ENCODE peak calls at places on chromosomes 4 and X, in nine cellular contexts. H is choroid plexus epithelial cell; D is HFF-Myc; J is Panc1; K is mucosa of descending colon; F is CD8-positive, alpha-beta T cell; L is right atrium auricular region; G is colonic mucosa; O is endothelial cell. V is an unnamed sample.

GRCh38 chr4:105859233-105859632 is 36.0 kb upstream of the NPNT start:
- DNase-seq in H (peak), D (peak), J (no peak), K (no peak), F (no peak), L (no peak), G (no peak), O (no peak), V (no peak)

GRCh38 chr4:151409470-151410313 is 716 bp downstream of the FHIP1A start:
- DNase-seq in H (peak), D (no peak), J (no peak), K (peak), F (no peak), L (no peak), G (peak), O (peak), V (no peak)

GRCh38 chrX:120302434-120302833 is 8.8 kb downstream of the TMEM255A start:
- DNase-seq in H (peak), D (no peak), J (no peak), K (peak), F (peak), L (no peak), G (peak), O (no peak), V (no peak)

GRCh38 chr4:79823148-79823763 is 249.8 kb downstream of the ANTXR2 start:
- DNase-seq in H (peak), D (no peak), J (no peak), K (peak), F (no peak), L (no peak), G (no peak), O (no peak), V (no peak)

GRCh38 chr4:8387615-8388266 is 52.8 kb downstream of the ACOX3 start:
- DNase-seq in H (peak), D (no peak), J (no peak), K (no peak), F (no peak), L (no peak), G (no peak), O (no peak), V (no peak)

GRCh38 chr4:125522992-125523391 is 208.2 kb downstream of the FAT4 start:
- DNase-seq in H (no peak), D (no peak), J (peak), K (no peak), F (no peak), L (no peak), G (no peak), O (no peak), V (no peak)

GRCh38 chr4:2671267-2671895 is 84.8 kb downstream of the TNIP2 start:
- DNase-seq in H (no peak), D (no peak), J (no peak), K (no peak), F (no peak), L (no peak), G (no peak), O (no peak), V (peak)

GRCh38 chr4:1047976-1048780 is 36.8 kb downstream of the FGFRL1 start:
- DNase-seq in H (no peak), D (no peak), J (no peak), K (peak), F (no peak), L (no peak), G (no peak), O (no peak), V (no peak)

GRCh38 chr4:24067781-24068193 is 177.9 kb upstream of the PPARGC1A start:
- DNase-seq in H (peak), D (peak), J (no peak), K (no peak), F (no peak), L (peak), G (no peak), O (no peak), V (no peak)

GRCh38 chr4:41620594-41621256 is 82.8 kb downstream of the LIMCH1 start:
- DNase-seq in H (no peak), D (no peak), J (no peak), K (no peak), F (no peak), L (no peak), G (no peak), O (no peak), V (no peak)

GRCh38 chr4:101205878-101206277 is 141.4 kb downstream of the PPP3CA start:
- DNase-seq in H (peak), D (no peak), J (no peak), K (peak), F (peak), L (no peak), G (no peak), O (no peak), V (no peak)

GRCh38 chrX:119870626-119871131 is 854 bp downstream of the RNF113A start:
- DNase-seq in H (no peak), D (no peak), J (no peak), K (peak), F (peak), L (no peak), G (peak), O (peak), V (no peak)

GRCh38 chrX:40359593-40359992 is 221.2 kb upstream of the ATP6AP2 start:
- DNase-seq in H (no peak), D (no peak), J (no peak), K (no peak), F (no peak), L (no peak), G (no peak), O (no peak), V (peak)

GRCh38 chr4:138190452-138190858 is 51.7 kb downstream of the SLC7A11 start:
- DNase-seq in H (no peak), D (no peak), J (no peak), K (no peak), F (no peak), L (no peak), G (no peak), O (no peak), V (no peak)

GRCh38 chrX:136477026-136477425 is 10.7 kb upstream of the BRS3 start:
- DNase-seq in H (no peak), D (no peak), J (no peak), K (no peak), F (no peak), L (no peak), G (no peak), O (no peak), V (no peak)
- TF ChIP-seq CTCF in H (no peak), D (no peak), J (peak), K (no peak), F (no peak), L (no peak), G (no peak), O (no peak), V (no peak)

DNA sequence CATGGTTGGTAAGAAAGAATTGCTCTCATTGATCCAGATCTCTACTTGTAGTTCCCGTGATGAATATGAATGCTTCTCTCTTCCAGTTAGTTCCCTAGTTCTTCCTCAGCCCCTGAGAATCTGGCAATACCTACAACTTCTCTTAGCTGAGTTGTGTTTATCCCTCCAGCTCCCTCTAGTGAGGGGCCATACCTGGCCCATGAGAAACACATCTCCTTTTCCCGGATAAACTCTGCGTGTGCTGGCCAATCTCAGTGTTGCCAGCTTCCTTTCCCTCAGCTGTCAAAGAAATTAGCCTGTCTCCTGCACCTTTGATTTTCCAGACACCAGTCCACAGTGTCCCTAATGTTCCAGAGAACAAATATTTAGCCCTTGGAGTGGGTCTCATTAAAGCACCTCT is 5.7 kb downstream of the CBLL2 start:
- DNase-seq in H (peak), D (no peak), J (no peak), K (no peak), F (no peak), L (no peak), G (no peak), O (no peak), V (no peak)
- TF ChIP-seq CTCF in H (peak), D (peak), J (peak), K (no peak), F (no peak), L (no peak), G (no peak), O (no peak), V (peak)

DNA sequence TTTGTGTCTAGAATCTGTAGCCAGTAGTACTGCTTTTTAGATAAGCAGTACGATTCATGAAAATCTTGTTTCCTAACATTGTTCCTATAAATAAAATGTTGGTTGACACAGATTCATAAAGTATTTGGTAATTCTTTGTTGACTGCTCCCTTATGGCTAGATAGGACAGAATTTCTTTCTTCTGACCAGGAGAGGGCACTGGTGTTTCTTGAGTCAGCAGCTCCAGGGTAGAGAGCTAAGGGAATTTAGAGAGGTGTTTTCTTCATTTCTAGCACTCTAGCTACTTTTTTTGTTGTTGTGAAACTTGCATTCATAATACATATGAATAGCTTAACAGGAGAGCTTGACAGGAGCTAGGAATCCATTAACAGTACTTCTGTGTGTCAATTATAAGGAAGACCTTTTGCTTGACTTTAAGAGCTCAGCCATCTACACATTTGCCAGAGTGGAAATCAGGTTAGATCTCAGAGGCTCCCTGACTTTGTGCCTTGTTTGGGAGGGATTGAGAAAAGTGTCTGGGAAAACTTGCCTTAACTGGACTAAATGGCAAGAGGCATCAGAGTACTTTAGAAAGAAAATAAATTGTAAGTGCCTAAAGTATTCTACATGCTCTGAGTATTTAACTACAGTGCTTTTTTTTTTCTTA is 756.1 kb downstream of the SH3BGRL start:
- DNase-seq in H (peak), D (no peak), J (no peak), K (no peak), F (no peak), L (no peak), G (no peak), O (no peak), V (no peak)
- TF ChIP-seq CTCF in H (peak), D (no peak), J (peak), K (no peak), F (no peak), L (no peak), G (no peak), O (no peak), V (no peak)

DNA sequence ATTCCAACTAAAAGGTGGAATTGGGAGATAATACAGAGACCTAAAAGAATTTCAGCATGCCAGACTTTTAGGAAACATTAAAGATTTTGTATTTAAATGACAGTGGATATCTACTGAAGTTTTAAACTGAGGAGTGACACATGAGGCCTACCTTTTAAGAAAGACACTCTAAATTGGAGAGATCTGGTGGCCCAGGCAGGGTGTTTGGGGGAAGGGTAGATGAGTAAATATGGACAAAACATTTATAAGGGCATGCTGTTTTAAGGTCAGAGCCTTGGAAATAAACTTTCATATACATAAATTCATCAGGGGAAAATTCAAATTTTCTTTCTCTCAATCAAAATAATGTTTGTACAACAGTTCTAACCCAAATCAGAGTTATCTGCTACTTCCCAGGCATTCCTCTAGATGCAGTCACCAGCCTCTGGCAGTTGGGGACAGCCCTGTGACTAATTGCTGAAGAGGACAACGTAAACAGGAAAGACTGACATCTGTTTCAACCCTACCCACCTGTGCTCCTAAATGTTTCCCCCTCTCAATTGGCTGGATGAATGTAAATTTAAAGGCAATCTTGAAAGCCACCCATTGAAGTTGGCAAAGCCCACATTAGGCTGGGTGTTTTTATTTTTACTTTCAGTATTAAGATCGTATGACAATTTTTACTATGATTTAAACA is 1646.9 kb upstream of the ADGRL3 start:
- DNase-seq in H (peak), D (no peak), J (peak), K (no peak), F (no peak), L (no peak), G (no peak), O (no peak), V (no peak)
- TF ChIP-seq CTCF in H (no peak), D (no peak), J (no peak), K (no peak), F (no peak), L (no peak), G (no peak), O (no peak), V (no peak)

DNA sequence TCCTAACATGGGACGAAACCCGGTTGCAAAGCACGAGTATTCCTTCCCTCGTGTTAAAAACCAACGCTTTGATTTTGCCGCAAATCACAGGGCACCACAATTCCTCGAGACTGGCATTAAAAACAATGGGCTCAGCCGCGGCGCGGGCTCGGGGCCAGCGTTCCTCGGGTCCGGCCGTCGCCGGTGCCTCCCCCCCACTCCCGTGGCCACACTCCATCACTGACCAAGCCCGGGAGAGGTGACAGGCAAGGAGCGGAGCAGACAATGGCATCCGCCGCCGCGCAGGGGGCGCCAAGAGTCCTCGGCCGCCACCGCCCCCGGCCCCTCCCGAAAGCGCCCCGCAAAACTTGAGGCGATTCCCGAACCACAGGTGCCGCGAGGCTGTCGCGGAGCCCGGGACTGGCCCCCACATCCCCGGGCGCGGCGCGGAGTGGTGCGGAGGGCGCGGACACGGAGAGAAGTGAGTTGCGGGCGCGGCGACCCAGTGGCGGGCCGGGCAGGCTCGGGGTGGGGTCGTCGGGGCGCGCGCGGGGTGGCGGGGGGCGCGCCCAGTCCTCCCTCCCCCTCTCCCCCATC is 445 bp downstream of the AP1S2 start:
- DNase-seq in H (no peak), D (no peak), J (no peak), K (peak), F (peak), L (peak), G (peak), O (peak), V (peak)
- TF ChIP-seq CTCF in H (no peak), D (no peak), J (peak), K (no peak), F (peak), L (no peak), G (no peak), O (no peak), V (peak)

DNA sequence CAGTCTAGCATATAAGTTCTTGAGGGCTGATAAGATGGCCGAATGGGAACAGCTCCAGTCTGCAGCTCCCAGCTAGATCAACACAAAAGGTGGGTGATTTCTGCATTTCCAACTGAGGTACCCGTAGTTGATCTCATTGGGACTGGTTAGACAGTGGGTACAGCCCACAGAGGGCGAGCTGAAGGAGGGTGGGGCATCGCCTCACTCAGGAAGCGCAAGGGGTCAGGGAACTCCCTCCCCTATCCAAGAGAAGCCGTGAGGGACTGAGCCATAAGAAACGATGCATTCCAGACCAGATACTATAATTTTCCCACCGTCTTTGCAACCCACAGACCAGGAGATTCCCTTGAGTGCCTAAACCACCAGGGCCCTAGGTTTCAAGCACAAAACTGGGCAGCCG is 109.0 kb downstream of the RPS6KA6 start:
- DNase-seq in H (no peak), D (no peak), J (no peak), K (no peak), F (no peak), L (no peak), G (no peak), O (no peak), V (no peak)
- TF ChIP-seq CTCF in H (no peak), D (no peak), J (no peak), K (no peak), F (no peak), L (no peak), G (no peak), O (no peak), V (no peak)

GRCh38 chr4:15333692-15334633 is 93.9 kb upstream of the C1QTNF7 start:
- DNase-seq in H (no peak), D (peak), J (no peak), K (no peak), F (no peak), L (no peak), G (no peak), O (no peak), V (no peak)

GRCh38 chr4:15337258-15337657 is 90.6 kb upstream of the C1QTNF7 start:
- DNase-seq in H (no peak), D (no peak), J (no peak), K (no peak), F (no peak), L (no peak), G (no peak), O (no peak), V (no peak)

GRCh38 chr4:15332377-15332776 is 95.5 kb upstream of the C1QTNF7 start:
- DNase-seq in H (no peak), D (no peak), J (no peak), K (no peak), F (no peak), L (no peak), G (no peak), O (no peak), V (no peak)

GRCh38 chr4:15339732-15340131 is 88.1 kb upstream of the C1QTNF7 start:
- DNase-seq in H (peak), D (no peak), J (no peak), K (no peak), F (no peak), L (no peak), G (no peak), O (no peak), V (no peak)

DNA sequence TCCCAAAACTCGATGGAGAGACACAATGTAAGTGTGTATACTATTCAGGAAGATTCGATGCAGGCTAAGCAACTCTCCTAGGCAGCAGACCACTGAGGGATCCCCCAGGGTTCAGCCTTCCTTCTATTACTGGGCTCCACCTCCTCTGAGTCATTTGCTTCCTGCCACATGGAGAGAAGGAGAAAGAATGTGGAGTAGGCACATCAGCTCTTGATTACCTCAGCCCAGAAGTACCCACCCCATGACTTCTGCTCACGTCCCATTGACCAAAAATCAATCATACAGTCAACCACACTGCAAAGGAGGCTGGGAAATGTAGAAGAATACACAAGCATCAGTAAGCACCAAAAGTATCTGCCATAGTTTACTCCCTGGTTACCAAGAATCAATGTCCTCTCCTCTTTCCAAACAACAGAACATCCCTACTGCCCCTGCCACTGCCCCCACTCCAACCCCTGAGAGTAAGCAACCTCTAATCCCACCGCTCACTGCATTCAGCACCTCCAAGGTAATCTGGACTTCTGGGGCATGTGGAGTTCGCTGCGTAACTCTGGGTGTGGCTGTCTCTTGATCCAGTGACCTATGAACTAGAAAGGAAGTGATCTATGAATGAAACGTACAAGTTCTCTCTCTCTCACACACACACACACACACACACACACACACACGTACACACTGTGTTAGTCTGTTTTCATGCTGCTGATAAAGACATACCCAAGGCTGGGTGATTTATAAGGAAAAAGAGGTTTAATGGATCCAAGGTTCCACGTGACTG is 91.2 kb upstream of the C1QTNF7 start:
- DNase-seq in H (peak), D (peak), J (no peak), K (peak), F (no peak), L (no peak), G (no peak), O (no peak), V (no peak)
- TF ChIP-seq CTCF in H (no peak), D (no peak), J (no peak), K (no peak), F (no peak), L (no peak), G (no peak), O (no peak), V (no peak)

V was measured in osteocyte.